ENCODE peak calls at places on chromosomes 11 and 22, in nine cellular contexts. N is hepatocyte, W is HFFc6, H is cardiac fibroblast, F is right atrium auricular region, C is endothelial cell of umbilical vein, T is AG09309, U is astrocyte of the spinal cord, S is A549. D is an unnamed sample.

GRCh38 chr11:88779551-88779950 is 286.2 kb downstream of the GRM5 start:
- DNase-seq in C (no peak), T (peak; percentile 43), W (peak; percentile 19), S (peak; percentile 16), U (peak; percentile 91), H (peak; percentile 3), N (no peak), F (no peak), D (no peak)

GRCh38 chr11:74783241-74783871 is 34.7 kb downstream of the RNF169 start:
- DNase-seq in W (peak; percentile 74), C (peak; percentile 79), H (peak; percentile 35), T (peak; percentile 35), F (no peak), N (no peak), S (peak; percentile 18), U (peak; percentile 42), D (no peak)

GRCh38 chr11:2999464-2999998 is 7.4 kb upstream of the NAP1L4 start:
- DNase-seq in W (no peak), S (no peak), C (no peak), U (no peak), T (no peak), H (no peak), N (no peak), F (no peak), D (no peak)

GRCh38 chr22:31361743-31362142 is 15.6 kb upstream of the PATZ1 start:
- DNase-seq in U (no peak), W (no peak), C (no peak), N (no peak), T (no peak), S (no peak), F (no peak), H (no peak), D (peak; percentile 1)

GRCh38 chr11:128737704-128738103 is 43.8 kb downstream of the FLI1 start:
- DNase-seq in N (no peak), F (no peak), C (no peak), U (no peak), H (no peak), W (no peak), T (no peak), S (no peak), D (no peak)

GRCh38 chr22:32852346-32853251 is 51.1 kb downstream of the TIMP3 start:
- DNase-seq in W (no peak), T (no peak), H (peak; percentile 67), U (peak; percentile 57), S (no peak), N (peak; percentile 36), F (peak; percentile 80), C (no peak), D (no peak)

GRCh38 chr11:34002420-34002819 is 49.1 kb upstream of the CAPRIN1 start:
- DNase-seq in N (no peak), S (no peak), C (no peak), T (no peak), U (no peak), W (no peak), H (no peak), F (no peak), D (no peak)

GRCh38 chr11:95299078-95299611 is 68.1 kb upstream of the SESN3 start:
- DNase-seq in U (peak; percentile 58), W (no peak), F (no peak), C (no peak), N (no peak), T (no peak), S (no peak), H (no peak), D (no peak)

GRCh38 chr11:108768370-108768769 is 103.5 kb downstream of the DDX10 start:
- DNase-seq in N (no peak), U (no peak), W (no peak), T (peak; percentile 71), H (peak; percentile 66), S (no peak), F (no peak), C (no peak), D (no peak)

GRCh38 chr11:65789230-65790103 is 2.6 kb downstream of the OVOL1 start:
- DNase-seq in W (no peak), S (no peak), U (no peak), T (no peak), N (no peak), H (no peak), C (no peak), F (no peak), D (no peak)
- TF ChIP-seq CTCF in W (no peak), S (no peak), U (no peak), T (no peak), N (no peak), H (no peak), C (no peak), F (no peak), D (no peak)

DNA sequence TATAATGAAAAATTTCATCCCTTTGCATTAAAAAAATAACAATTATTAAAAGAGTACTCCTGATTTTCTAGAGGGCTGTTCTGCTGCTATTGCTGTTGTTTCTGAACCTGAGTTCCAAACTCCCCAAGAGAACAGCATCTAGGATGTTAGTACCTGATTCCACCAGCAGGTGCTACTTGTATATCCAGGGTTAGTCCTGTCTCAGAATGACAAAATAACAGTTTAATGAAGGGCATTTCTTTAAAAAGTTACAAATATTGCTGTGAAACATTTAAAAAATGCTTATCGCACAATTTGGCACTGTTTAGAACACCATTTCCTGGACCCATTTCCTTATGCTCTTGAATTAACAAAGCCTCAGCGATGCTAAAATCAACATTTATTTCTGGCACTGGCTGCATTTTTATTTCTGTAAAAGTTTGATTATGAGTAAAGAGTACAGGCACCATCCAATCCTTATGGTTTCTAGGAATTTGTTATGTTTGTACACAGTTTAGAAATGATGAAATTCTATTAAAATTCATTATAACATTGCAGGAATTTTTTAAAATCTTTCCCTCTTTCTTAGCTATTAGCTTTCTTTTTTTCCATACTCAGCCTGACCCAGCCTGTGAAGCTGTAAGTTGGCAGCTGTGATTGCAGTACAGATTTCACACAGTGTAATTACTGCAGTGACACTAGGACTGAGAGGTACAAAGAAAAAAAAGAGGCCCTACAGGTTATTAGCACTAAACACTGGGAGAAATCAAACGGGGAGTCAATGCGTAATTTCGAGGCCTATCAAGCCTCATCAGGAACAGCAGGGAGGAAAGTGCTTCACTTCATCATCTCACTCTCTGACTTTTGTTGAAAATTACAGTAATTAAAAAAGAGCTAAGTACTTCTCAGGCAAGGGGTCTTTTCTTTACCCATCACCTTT is 208.8 kb downstream of the DCDC1 start:
- DNase-seq in F (no peak), T (no peak), W (no peak), N (no peak), H (no peak), C (peak; percentile 15), S (peak; percentile 25), U (no peak), D (no peak)
- TF ChIP-seq CTCF in F (no peak), T (no peak), W (peak; percentile 58), N (no peak), H (peak; percentile 38), C (peak; percentile 4), S (no peak), U (peak; percentile 41), D (peak; percentile 25)

GRCh38 chr11:21144556-21144955 is 475.2 kb downstream of the NELL1 start:
- DNase-seq in C (no peak), S (no peak), W (no peak), N (no peak), U (no peak), F (no peak), H (no peak), T (no peak), D (no peak)

GRCh38 chr11:21137813-21138212 is 468.4 kb downstream of the NELL1 start:
- DNase-seq in N (no peak), H (no peak), W (no peak), S (no peak), C (no peak), F (no peak), U (no peak), T (no peak), D (no peak)

GRCh38 chr11:21142007-21142406 is 472.6 kb downstream of the NELL1 start:
- DNase-seq in T (no peak), S (peak; percentile 4), W (no peak), U (no peak), N (peak; percentile 17), F (no peak), H (no peak), C (no peak), D (no peak)
- TF ChIP-seq CTCF in T (no peak), S (no peak), W (no peak), U (no peak), N (peak; percentile 7), F (no peak), H (no peak), C (no peak), D (peak; percentile 16)

DNA sequence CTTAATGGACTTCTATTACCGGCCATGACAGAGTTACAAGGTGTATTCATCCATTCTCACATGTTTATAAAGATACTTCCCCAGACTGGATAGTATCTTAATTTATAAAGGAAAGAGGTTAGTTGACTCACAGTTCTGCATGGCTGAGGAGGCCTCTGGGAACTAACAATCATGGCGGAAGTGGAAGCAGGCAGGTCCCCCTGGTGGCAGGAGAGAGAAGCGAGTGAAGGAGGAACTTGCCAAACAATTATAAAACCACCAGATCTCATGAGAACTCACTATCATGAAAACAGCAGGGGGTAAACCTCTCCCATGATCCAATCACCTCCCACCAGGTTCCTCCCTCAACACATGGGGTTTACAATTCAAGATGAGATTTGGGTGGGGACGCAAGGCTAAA is 170.0 kb upstream of the PDGFD start:
- DNase-seq in W (no peak), T (no peak), N (peak; percentile 7), C (peak; percentile 3), U (no peak), H (no peak), F (no peak), S (peak; percentile 34), D (no peak)
- TF ChIP-seq CTCF in W (peak; percentile 66), T (peak; percentile 7), N (peak; percentile 16), C (peak; percentile 18), U (peak; percentile 23), H (peak; percentile 37), F (no peak), S (no peak), D (peak; percentile 30)

DNA sequence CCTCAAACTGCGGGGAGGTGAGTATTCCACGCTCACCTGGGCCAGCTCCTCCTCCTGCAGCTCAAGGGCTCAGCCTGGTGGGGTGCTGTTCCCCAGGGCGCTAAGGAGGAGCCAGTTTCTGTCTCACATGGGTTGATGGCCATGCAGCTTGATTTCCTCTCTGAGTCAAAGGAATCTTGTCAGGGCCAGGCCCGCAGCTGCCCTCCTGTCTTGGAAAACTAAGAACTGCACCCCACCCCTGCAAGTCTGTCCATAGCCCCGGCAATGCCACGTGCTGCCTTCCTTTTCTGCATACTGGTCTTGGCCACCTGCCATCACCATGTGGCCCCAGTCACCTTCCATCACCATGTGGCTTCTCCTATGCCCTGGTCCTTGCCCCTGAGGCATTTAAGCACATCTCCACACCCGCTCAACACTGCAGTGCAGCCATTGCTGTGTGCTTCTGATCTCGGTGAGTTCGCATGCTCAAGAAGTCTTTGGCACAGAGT is 35.2 kb upstream of the CLDN5 start:
- DNase-seq in F (no peak), N (no peak), S (no peak), U (no peak), W (no peak), C (no peak), H (no peak), T (no peak), D (no peak)
- TF ChIP-seq CTCF in F (no peak), N (no peak), S (no peak), U (no peak), W (no peak), C (no peak), H (no peak), T (no peak), D (no peak)

DNA sequence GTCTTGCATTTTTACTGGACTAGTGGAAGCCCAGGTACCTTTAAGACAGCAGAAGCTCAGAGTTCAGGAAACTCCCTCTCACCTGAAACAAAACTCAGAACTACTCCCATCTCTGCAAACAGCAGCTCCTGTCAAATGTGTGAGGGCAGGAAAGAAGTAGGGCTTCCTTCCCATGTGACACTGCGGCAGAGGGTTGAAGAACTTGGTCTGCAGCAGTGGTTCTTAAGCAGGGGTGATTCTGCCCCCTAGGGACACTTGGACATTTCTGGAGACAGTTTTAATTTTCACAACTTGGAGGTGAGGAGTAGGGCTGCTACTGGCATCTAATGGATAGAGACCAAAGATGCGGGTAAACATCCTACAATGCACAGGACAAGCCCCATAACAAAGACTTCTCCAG is 63.4 kb downstream of the RCN1 start:
- DNase-seq in C (peak; percentile 55), H (peak; percentile 34), S (peak; percentile 18), W (peak; percentile 43), U (peak; percentile 25), T (peak; percentile 1), N (no peak), F (no peak), D (peak; percentile 27)
- TF ChIP-seq CTCF in C (peak; percentile 23), H (no peak), S (no peak), W (peak; percentile 65), U (peak; percentile 18), T (peak; percentile 39), N (peak; percentile 6), F (no peak), D (peak; percentile 34)